ENCODE peak calls at places on chromosomes 2 and 18, in four cellular contexts. Z is ovary, E is heart right ventricle, I is IMR-90. S is an unnamed sample. For H3K4me1 and H3K27me3, the result is how much of the 10 kb centered on the place peaks cover.

GRCh38 chr2:233430091-233430490 is 75.8 kb downstream of the DGKD start:
- DNase-seq in I (peak), E (no peak), Z (no peak), S (no peak)

GRCh38 chr2:120747706-120748105 is 12.0 kb downstream of the GLI2 start:
- DNase-seq in E (no peak), I (no peak), Z (no peak), S (no peak)

GRCh38 chr18:9673296-9674251 is 34.5 kb upstream of the RAB31 start:
- DNase-seq in Z (no peak), I (peak), E (no peak), S (peak)

GRCh38 chr2:1556776-1557466 is 143.7 kb downstream of the TPO start:
- DNase-seq in E (no peak), I (peak), Z (no peak), S (no peak)

GRCh38 chr2:54522624-54523281 is 66.6 kb downstream of the SPTBN1 start:
- DNase-seq in E (no peak), Z (no peak), I (peak), S (peak)

GRCh38 chr2:98759827-98760625 is 29.1 kb upstream of the MGAT4A start:
- DNase-seq in I (no peak), E (no peak), Z (no peak), S (no peak)

GRCh38 chr18:68817584-68817983 is 19.7 kb downstream of the CCDC102B start:
- DNase-seq in I (peak), E (no peak), Z (no peak), S (no peak)

GRCh38 chr2:43898134-43898957 is 59.6 kb downstream of the ABCG8 start:
- DNase-seq in Z (no peak), E (no peak), I (peak), S (no peak)

GRCh38 chr2:45218931-45219339 is 209.7 kb upstream of the SIX2 start:
- DNase-seq in Z (no peak), I (no peak), E (no peak), S (no peak)

GRCh38 chr2:237632991-237633629 is 5.7 kb downstream of the LRRFIP1 start:
- DNase-seq in I (no peak), Z (no peak), E (peak), S (no peak)

GRCh38 chr2:85353876-85354285 is 447 bp downstream of the RETSAT start:
- DNase-seq in Z (peak), E (peak), I (peak), S (peak)

GRCh38 chr2:8656160-8656641 is 25.7 kb upstream of the ID2 start:
- DNase-seq in I (peak), Z (no peak), E (no peak), S (no peak)

GRCh38 chr2:95526360-95527341 is 42.1 kb upstream of the TRIM43B start:
- DNase-seq in I (peak), E (peak), Z (peak), S (no peak)

GRCh38 chr2:100182494-100183355 is 40.3 kb upstream of the AFF3 start:
- DNase-seq in I (peak), Z (no peak), E (peak), S (no peak)

GRCh38 chr2:28366496-28367282 is 26.0 kb upstream of the FOSL2 start:
- DNase-seq in I (no peak), E (no peak), Z (no peak), S (peak)

GRCh38 chr18:30358545-30358944 is 684.0 kb downstream of the DSC3 start:
- DNase-seq in E (no peak), I (no peak), Z (no peak), S (no peak)

GRCh38 chr2:181407171-181407570 is 50.0 kb upstream of the ITGA4 start:
- DNase-seq in I (no peak), E (no peak), Z (no peak), S (no peak)

GRCh38 chr2:191115801-191116200 is 35.0 kb downstream of the STAT4 start:
- DNase-seq in Z (no peak), E (no peak), I (peak), S (no peak)

GRCh38 chr2:45823723-45824206 is 172.3 kb downstream of the PRKCE start:
- DNase-seq in E (peak), I (no peak), Z (no peak), S (no peak)

GRCh38 chr18:27602092-27602491 is 417.0 kb upstream of the CHST9 start:
- DNase-seq in I (no peak), Z (no peak), E (no peak), S (no peak)

GRCh38 chr18:42883177-42883576 is 232.3 kb downstream of the RIT2 start:
- DNase-seq in Z (no peak), I (no peak), E (no peak), S (no peak)

GRCh38 chr2:133512121-133512520 is 56.1 kb downstream of the NCKAP5 start:
- DNase-seq in Z (no peak), I (no peak), E (no peak), S (no peak)

GRCh38 chr2:120898496-120898895 is 162.8 kb downstream of the GLI2 start:
- DNase-seq in I (no peak), E (no peak), Z (no peak), S (no peak)

GRCh38 chr2:151239624-151240023 is 22.0 kb downstream of the RBM43 start:
- DNase-seq in I (no peak), E (no peak), Z (no peak), S (no peak)

GRCh38 chr18:52813637-52814416 is 473.8 kb downstream of the DCC start:
- DNase-seq in I (no peak), E (no peak), Z (no peak), S (no peak)

GRCh38 chr2:39017314-39017713 is 103.5 kb downstream of the SOS1 start:
- DNase-seq in I (no peak), E (no peak), Z (no peak), S (no peak)

GRCh38 chr2:949894-950626 is 589 bp upstream of the SNTG2 start:
- DNase-seq in E (no peak), I (no peak), Z (no peak), S (no peak)

GRCh38 chr2:19674051-19675002 is 227.5 kb downstream of the TTC32 start:
- DNase-seq in Z (no peak), E (no peak), I (no peak), S (no peak)

GRCh38 chr18:28961669-28962228 is 784.8 kb upstream of the CDH2 start:
- DNase-seq in E (no peak), Z (no peak), I (peak), S (peak)

GRCh38 chr18:63298393-63299015 is 21.1 kb downstream of the BCL2 start:
- DNase-seq in I (no peak), Z (no peak), E (no peak), S (no peak)

GRCh38 chr2:68885074-68885810 is 14.0 kb upstream of the BMP10 start:
- DNase-seq in E (no peak), I (no peak), Z (no peak), S (no peak)

GRCh38 chr2:196168181-196168580 is 3.2 kb downstream of the STK17B start:
- DNase-seq in I (peak), Z (no peak), E (no peak), S (peak)
- H3K4me1 ChIP-seq in I (under half), Z (under half), E (under half), S (under half)

DNA sequence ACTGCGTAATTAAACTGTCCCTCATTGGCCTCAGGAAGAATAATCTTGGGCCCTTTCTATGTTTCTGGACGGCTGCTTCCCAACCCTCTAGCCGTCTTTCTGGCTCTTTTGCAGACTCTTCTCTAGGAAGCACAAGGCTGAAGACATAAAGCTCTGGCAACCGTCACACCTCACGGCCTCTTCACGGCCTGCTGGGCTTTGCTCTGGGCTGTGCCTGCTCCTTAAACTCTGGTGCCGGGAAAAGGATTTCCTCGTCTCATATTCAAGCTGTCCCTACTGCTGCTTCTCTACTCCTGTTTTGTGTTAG is 36.0 kb upstream of the WIPF1 start:
- DNase-seq in E (no peak), Z (no peak), I (no peak), S (no peak)
- H3K4me3 ChIP-seq in E (no peak), Z (no peak), I (no peak), S (no peak)

GRCh38 chr2:108936076-108936867 is 52.7 kb downstream of the EDAR start:
- DNase-seq in I (no peak), Z (no peak), E (no peak), S (no peak)
- H3K27me3 ChIP-seq in I (half or more), Z (under half), E (under half), S (under half)

DNA sequence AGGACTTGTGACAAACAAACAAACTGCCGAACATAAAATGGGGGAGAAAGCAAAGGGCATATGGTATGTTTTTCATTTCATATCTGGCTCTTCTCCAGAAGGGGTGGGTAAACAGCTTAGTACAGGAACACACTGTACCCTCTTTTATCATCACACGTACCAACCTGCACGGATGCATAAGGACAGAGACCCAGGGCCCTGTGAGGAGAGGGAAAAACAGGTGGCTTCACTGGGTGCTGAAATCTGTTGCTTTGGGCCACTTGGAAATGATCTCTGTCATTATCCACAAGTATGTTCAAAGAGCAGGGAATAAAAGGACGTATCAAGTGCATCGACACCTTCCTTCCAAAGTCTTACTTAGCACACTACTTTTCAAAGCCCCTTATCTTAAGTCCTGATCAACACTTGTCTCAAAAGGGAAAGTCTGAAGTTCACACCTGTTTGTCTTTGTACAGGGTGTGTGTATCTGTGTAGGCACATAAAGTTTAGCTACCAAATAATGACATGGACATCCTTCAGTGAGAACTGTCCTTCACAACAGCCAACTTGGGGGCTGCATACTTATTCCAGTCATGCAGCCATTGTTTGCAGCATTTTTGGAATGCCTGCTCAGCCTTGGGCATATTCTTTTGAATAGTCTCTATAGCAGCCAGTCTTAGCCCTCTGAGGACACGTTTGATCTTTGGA is 60.7 kb downstream of the IRS1 start:
- DNase-seq in Z (no peak), I (no peak), E (no peak), S (no peak)
- H3K4me1 ChIP-seq in Z (under half), I (under half), E (under half), S (under half)

S was measured in SJCRH30.